ENCODE peak calls at places on chromosomes 6 and 20, in five cellular contexts. I is NCI-H748 treated with DMSO at 0.1 percent for 48 hours, R is T-helper 2 cell, S is NCI-H1105, O is iPS-NIHi11. E is an unnamed sample.
A peak's percentile ranks its signal among the peaks of the same experiment; 100 is the strongest.

GRCh38 chr6:144417686-144418085 is 132.6 kb downstream of the UTRN start:
- DNase-seq in S (peak; percentile 4), I (peak; percentile 5), O (no peak), R (no peak), E (no peak)

GRCh38 chr20:50286609-50287008 is 96.0 kb downstream of the CEBPB start:
- DNase-seq in R (no peak), O (peak; percentile 86), S (no peak), I (no peak), E (no peak)

GRCh38 chr6:31847276-31847978 is 15.2 kb downstream of the NEU1 start:
- DNase-seq in I (no peak), S (no peak), O (no peak), R (no peak), E (no peak)

GRCh38 chr6:132684998-132685397 is 26.0 kb upstream of the TAAR1 start:
- DNase-seq in S (no peak), R (no peak), I (no peak), O (no peak), E (no peak)

GRCh38 chr20:47205577-47206123 is 150.8 kb downstream of the ZMYND8 start:
- DNase-seq in I (peak; percentile 43), S (peak; percentile 32), O (peak; percentile 72), R (no peak), E (no peak)

GRCh38 chr6:62283828-62284411 is 2.1 kb downstream of the KHDRBS2 start:
- DNase-seq in S (no peak), O (peak; percentile 5), I (peak; percentile 86), R (no peak), E (no peak)

GRCh38 chr6:22680950-22681349 is 111.6 kb downstream of the HDGFL1 start:
- DNase-seq in O (no peak), I (no peak), S (no peak), R (no peak), E (no peak)

GRCh38 chr6:38215225-38215624 is 395.7 kb downstream of the ZFAND3 start:
- DNase-seq in S (peak; percentile 10), I (peak; percentile 31), R (no peak), O (no peak), E (no peak)

GRCh38 chr6:79750806-79751205 is 119.7 kb downstream of the SH3BGRL2 start:
- DNase-seq in O (peak; percentile 36), I (no peak), S (no peak), R (no peak), E (no peak)

GRCh38 chr20:18299364-18299763 is 11.0 kb downstream of the ZNF133 start:
- DNase-seq in S (no peak), R (no peak), I (no peak), O (no peak), E (no peak)

GRCh38 chr20:34708621-34709043 is 4.5 kb downstream of the TP53INP2 start:
- DNase-seq in O (peak; percentile 56), I (peak; percentile 47), S (peak; percentile 38), R (peak; percentile 40), E (peak; percentile 31)

GRCh38 chr6:154127638-154128037 is 88.6 kb downstream of the OPRM1 start:
- DNase-seq in R (no peak), O (peak; percentile 26), I (peak; percentile 32), S (no peak), E (no peak)

GRCh38 chr6:155185544-155185943 is 78.3 kb upstream of the CLDN20 start:
- DNase-seq in R (no peak), I (no peak), O (peak; percentile 70), S (no peak), E (no peak)

GRCh38 chr6:108736832-108737231 is 111.4 kb upstream of the ARMC2 start:
- DNase-seq in S (no peak), O (peak; percentile 65), I (no peak), R (no peak), E (no peak)

GRCh38 chr6:88538849-88539571 is 372.9 kb upstream of the CNR1 start:
- DNase-seq in I (no peak), O (no peak), R (no peak), S (no peak), E (no peak)

GRCh38 chr6:41785689-41786450 is 1.6 kb upstream of the TOMM6 start:
- DNase-seq in R (no peak), O (peak; percentile 49), S (no peak), I (no peak), E (no peak)

E was measured in activated CD4-positive, alpha-beta T cell treated with anti-CD3 and anti-CD28 coated beads for 1 hour.